ENCODE peak calls at places on chromosomes 16 and 17, in six cellular contexts. E, U, O, X, P and A are unnamed samples.

GRCh38 chr17:13646411-13646810 is 44.7 kb upstream of the HS3ST3A1 start:
- DNase-seq in E (no peak), U (no peak), O (no peak), X (no peak), P (no peak), A (no peak)

GRCh38 chr17:14745122-14745521 is 444.2 kb downstream of the HS3ST3B1 start:
- DNase-seq in E (no peak), U (no peak), O (no peak), X (peak), P (peak), A (peak)

GRCh38 chr16:85522842-85523601 is 90.1 kb upstream of the GSE1 start:
- DNase-seq in E (peak), U (no peak), O (no peak), X (no peak), P (peak), A (peak)

GRCh38 chr17:67125924-67126323 is 81.6 kb downstream of the CACNG1 start:
- DNase-seq in E (no peak), U (no peak), O (no peak), X (no peak), P (no peak), A (no peak)

GRCh38 chr17:76414334-76415295 is 30.2 kb downstream of the SPHK1 start:
- DNase-seq in E (peak), U (no peak), O (peak), X (no peak), P (peak), A (no peak)

GRCh38 chr17:74417178-74418045 is 14.5 kb upstream of the GPRC5C start:
- DNase-seq in E (no peak), U (peak), O (no peak), X (peak), P (peak), A (peak)

GRCh38 chr17:77644981-77645380 is 313.5 kb upstream of the TNRC6C start:
- DNase-seq in E (no peak), U (no peak), O (no peak), X (no peak), P (no peak), A (no peak)

GRCh38 chr16:79850348-79850747 is 249.8 kb upstream of the MAF start:
- DNase-seq in E (peak), U (no peak), O (no peak), X (no peak), P (no peak), A (no peak)

GRCh38 chr17:15464211-15464610 is 3.2 kb downstream of the CDRT4 start:
- DNase-seq in E (no peak), U (no peak), O (no peak), X (no peak), P (no peak), A (no peak)

GRCh38 chr16:84650062-84650991 is 2.0 kb downstream of the KLHL36 start:
- DNase-seq in E (no peak), U (no peak), O (no peak), X (peak), P (peak), A (peak)

GRCh38 chr16:77938913-77939312 is 83.4 kb upstream of the CLEC3A start:
- DNase-seq in E (no peak), U (no peak), O (no peak), X (no peak), P (no peak), A (no peak)

GRCh38 chr17:35242805-35243458 is at the start of gene SLFN5:
- DNase-seq in E (peak), U (peak), O (peak), X (peak), P (peak), A (peak)

GRCh38 chr16:50881331-50881830 is 139.5 kb downstream of the CYLD start:
- DNase-seq in E (no peak), U (no peak), O (no peak), X (no peak), P (peak), A (no peak)

GRCh38 chr17:58531122-58531521 is 16.7 kb upstream of the MTMR4 start:
- DNase-seq in E (no peak), U (no peak), O (no peak), X (no peak), P (no peak), A (no peak)

GRCh38 chr17:7218166-7218565 is 1.5 kb downstream of the DLG4 start:
- DNase-seq in E (no peak), U (no peak), O (no peak), X (no peak), P (no peak), A (no peak)

GRCh38 chr16:31875112-31875803 is 1.7 kb downstream of the ZNF267 start:
- DNase-seq in E (no peak), U (peak), O (no peak), X (peak), P (peak), A (no peak)

GRCh38 chr16:8660841-8661301 is 13.5 kb upstream of the ABAT start:
- DNase-seq in E (peak), U (peak), O (peak), X (peak), P (peak), A (peak)

GRCh38 chr17:16944334-16945140 is 27.4 kb downstream of the TNFRSF13B start:
- DNase-seq in E (peak), U (no peak), O (no peak), X (no peak), P (no peak), A (no peak)

GRCh38 chr16:85348921-85349334 is 236.7 kb upstream of the CIBAR2 start:
- DNase-seq in E (no peak), U (no peak), O (no peak), X (no peak), P (no peak), A (no peak)

GRCh38 chr16:7268182-7268581 is 64.5 kb upstream of the RBFOX1 start:
- DNase-seq in E (no peak), U (peak), O (no peak), X (peak), P (no peak), A (no peak)

GRCh38 chr16:48478418-48478817 is 93.2 kb upstream of the SIAH1 start:
- DNase-seq in E (no peak), U (no peak), O (no peak), X (no peak), P (peak), A (no peak)

GRCh38 chr17:32265896-32266388 is 310 bp downstream of the RHBDL3 start:
- DNase-seq in E (no peak), U (no peak), O (no peak), X (no peak), P (no peak), A (no peak)

GRCh38 chr17:31248986-31249385 is 48.1 kb downstream of the OMG start:
- DNase-seq in E (no peak), U (no peak), O (no peak), X (peak), P (peak), A (peak)

GRCh38 chr17:73194514-73195222 is 1.8 kb downstream of the COG1 start:
- DNase-seq in E (no peak), U (no peak), O (no peak), X (peak), P (no peak), A (no peak)

GRCh38 chr17:32515677-32516383 is 29.0 kb downstream of the CDK5R1 start:
- DNase-seq in E (no peak), U (no peak), O (no peak), X (no peak), P (no peak), A (no peak)

GRCh38 chr17:39982069-39982371 is 1.4 kb downstream of the PSMD3 start:
- DNase-seq in E (no peak), U (peak), O (no peak), X (no peak), P (no peak), A (no peak)
- H3K27ac ChIP-seq in E (peak), U (no peak), O (no peak), X (no peak), P (no peak), A (no peak)

DNA sequence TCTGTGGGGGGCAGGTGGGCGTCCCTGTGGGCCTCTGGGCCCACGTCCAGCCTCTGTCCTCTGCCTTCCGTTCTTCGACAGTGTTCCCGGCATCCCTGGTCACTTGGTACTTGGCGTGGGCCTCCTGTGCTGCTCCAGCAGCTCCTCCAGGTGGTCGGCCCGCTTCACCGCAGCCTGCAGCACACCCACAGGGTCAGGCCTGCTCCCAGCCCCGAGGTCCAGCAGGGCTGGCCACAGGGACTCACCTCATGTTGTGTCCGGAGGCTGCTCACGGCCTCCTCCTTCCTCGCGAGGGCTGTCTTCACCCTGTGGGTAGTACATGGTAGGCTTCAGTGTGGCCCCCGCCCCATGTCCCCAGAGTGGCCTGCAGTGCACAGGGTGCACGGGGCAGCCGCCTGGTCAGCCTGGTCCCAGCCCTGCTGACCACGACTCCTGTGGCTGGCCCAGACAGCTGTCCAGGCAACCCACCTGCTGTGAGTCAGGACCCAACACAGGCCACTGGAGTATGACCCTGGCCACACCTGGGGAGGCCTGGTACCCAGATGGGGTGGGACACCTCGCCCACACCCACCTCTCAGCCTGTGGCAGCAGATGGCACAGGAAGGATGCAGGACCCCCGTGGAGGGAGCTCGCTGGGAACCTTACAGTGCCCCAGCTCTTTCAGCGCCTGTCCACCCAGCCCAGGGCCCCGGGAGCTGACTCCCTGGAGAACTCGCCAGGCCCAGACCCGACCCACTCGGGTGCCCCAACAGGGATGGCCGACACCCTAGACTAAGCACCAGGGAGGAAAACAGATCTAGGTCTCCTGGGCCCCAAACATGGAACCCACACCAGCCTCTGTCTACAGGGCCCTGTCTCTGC is 23.9 kb upstream of the AATK start:
- DNase-seq in E (no peak), U (no peak), O (peak), X (no peak), P (peak), A (no peak)
- TF ChIP-seq CTCF in E (no peak), U (no peak), O (peak), X (peak), P (no peak), A (no peak)

DNA sequence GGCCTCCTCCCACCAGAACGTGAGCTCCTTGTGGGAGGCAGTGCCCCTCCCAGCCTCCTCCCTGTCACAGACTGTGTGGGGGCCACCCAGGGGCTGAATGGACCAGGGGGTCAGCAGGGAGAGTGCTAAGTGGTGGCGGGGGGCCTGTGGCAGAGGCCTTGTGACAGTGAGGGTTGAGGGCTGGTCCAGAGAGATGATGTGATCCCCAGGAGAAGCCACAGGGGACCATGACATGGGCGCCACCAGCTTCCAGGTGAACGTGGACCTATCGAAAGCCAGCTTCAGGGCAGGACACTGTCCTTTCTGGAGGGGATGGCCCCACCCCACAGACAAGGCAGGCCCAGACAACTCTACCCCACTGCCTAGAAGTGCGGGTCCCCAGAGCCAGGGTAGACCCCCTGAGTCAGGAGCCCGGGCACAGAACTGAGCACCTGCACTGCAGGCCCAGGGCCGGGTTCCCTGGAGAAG is 3.1 kb downstream of the SPSB3 start:
- DNase-seq in E (no peak), U (no peak), O (no peak), X (no peak), P (no peak), A (no peak)
- H3K27ac ChIP-seq in E (no peak), U (no peak), O (no peak), X (no peak), P (no peak), A (peak)

DNA sequence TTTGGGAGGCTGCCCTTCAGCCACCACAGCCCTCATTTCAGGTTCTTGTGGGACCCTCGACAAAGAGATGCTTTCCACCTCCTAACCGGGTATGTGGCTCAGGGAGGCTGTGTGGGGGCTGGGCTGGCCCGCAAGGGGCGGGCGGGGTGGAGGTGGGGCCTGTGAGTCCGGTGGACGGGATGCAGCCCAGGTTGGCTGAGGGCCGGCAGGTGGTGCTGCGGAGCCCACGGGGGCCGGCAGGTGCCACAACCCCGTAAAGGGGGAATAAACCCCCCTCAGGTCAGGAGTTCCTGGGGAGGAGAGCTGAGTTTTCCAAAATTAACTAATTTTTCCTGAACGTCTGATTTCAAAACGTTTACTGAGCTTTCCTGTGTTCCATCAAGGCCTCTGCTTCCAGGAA is 4.9 kb upstream of the CIAO3 start:
- DNase-seq in E (no peak), U (peak), O (no peak), X (no peak), P (no peak), A (no peak)
- TF ChIP-seq CTCF in E (no peak), U (peak), O (no peak), X (peak), P (peak), A (peak)

DNA sequence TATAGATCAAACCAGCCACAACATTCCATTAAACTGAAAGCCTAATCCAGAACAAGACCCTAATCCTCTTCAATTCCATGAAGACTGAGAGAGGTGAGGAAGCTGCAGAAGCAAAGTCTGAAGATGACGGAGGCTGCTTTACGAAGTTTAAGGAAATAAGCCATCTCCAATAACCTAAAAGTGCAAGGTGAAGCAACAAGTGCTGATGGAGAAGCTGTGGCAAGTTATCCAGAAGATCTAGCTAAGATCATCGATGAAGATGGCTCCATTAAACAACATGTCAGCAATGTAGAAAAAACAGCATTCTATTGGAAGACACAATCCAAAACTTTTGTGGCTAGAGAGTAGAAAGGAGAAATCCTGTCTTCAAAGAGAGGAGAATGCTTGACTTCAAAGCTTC is 69.6 kb downstream of the KANSL1 start:
- DNase-seq in E (no peak), U (no peak), O (no peak), X (no peak), P (no peak), A (no peak)
- H3K27ac ChIP-seq in E (no peak), U (no peak), O (no peak), X (no peak), P (no peak), A (no peak)

GRCh38 chr17:45016823-45017222 is 34.6 kb downstream of the DCAKD start:
- DNase-seq in E (no peak), U (peak), O (no peak), X (no peak), P (no peak), A (no peak)
- TF ChIP-seq CTCF in E (peak), U (peak), O (no peak), X (peak), P (peak), A (peak)

GRCh38 chr16:529012-529575 is 1.6 kb downstream of the CAPN15 start:
- DNase-seq in E (no peak), U (peak), O (no peak), X (no peak), P (no peak), A (no peak)
- H3K27ac ChIP-seq in E (peak), U (peak), O (no peak), X (peak), P (no peak), A (peak)

DNA sequence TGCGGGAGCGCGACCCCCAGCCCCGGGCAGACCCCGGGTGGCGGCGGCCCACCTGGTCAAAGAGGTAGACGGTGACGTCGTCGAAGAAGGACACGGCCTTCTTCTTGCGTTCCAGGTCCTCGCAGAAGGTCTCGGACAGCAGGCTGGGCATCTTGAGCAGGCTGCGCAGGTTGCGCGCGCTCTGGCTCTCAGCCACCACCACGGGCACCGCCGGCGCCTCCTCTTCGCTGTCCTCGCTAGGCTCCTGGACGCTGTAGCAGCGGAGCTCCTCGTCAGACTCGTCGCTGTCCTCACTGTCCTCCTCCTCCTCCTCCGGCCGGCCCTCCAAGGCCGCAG is 45.2 kb upstream of the PVALEF start:
- DNase-seq in E (no peak), U (no peak), O (no peak), X (no peak), P (no peak), A (no peak)
- TF ChIP-seq CTCF in E (no peak), U (no peak), O (no peak), X (no peak), P (no peak), A (no peak)

GRCh38 chr17:18238299-18238698 is 12.9 kb downstream of the LLGL1 start:
- DNase-seq in E (no peak), U (no peak), O (no peak), X (no peak), P (no peak), A (no peak)

GRCh38 chr17:18235743-18236256 is 10.4 kb downstream of the LLGL1 start:
- DNase-seq in E (no peak), U (no peak), O (no peak), X (peak), P (peak), A (peak)

GRCh38 chr17:18234853-18235380 is 9.5 kb downstream of the LLGL1 start:
- DNase-seq in E (no peak), U (no peak), O (no peak), X (no peak), P (no peak), A (no peak)

GRCh38 chr17:18236494-18236893 is 11.1 kb downstream of the LLGL1 start:
- DNase-seq in E (no peak), U (no peak), O (no peak), X (no peak), P (no peak), A (no peak)

GRCh38 chr17:18237461-18237860 is 12.0 kb downstream of the LLGL1 start:
- DNase-seq in E (no peak), U (no peak), O (no peak), X (no peak), P (no peak), A (no peak)
- H3K27ac ChIP-seq in E (no peak), U (no peak), O (no peak), X (no peak), P (no peak), A (peak)

DNA sequence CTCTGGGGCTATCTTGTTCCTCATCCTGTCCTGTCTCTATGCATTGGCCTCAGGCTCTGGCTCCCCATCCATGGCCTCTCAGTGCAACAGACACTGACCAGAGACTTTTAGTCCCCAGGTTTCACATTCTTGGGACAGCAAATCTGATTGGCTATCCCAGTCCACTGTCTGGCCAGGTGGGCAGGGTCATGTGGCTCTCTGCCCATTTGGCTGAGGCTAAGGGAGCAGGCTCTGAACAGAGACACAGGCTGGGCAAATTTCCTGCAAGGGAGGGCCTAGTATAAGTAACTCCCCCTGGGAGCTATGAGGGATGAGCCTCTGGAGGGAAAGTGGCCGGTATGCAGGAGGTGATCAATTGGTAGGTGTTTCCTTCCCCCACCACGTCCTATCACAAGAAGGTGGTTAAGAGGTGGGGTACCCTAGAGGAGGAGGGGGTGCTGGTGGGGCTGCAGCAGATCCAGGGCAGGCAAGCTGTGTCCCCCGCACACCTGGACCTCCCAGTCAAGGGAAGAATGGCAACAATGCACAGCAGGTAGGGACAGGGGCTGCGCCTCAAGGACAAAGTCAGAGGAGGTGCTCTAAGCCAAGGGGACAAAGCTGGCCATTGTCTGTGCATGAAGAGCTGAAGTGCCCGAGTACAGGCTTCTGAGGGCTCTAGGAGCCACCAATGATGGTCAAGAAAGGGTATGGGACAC is 13.2 kb downstream of the XYLT2 start:
- DNase-seq in E (peak), U (no peak), O (no peak), X (no peak), P (no peak), A (no peak)
- TF ChIP-seq CTCF in E (no peak), U (no peak), O (no peak), X (no peak), P (no peak), A (no peak)